ENCODE peak calls at places on chromosomes 7 and 10, in seven cellular contexts. Q, S, V, X, Y, T and J are unnamed samples.

GRCh38 chr10:71239131-71239915 is 27.0 kb downstream of the UNC5B start:
- DNase-seq in Q (no peak), T (no peak), X (no peak), S (no peak), Y (no peak), V (no peak), J (no peak)

GRCh38 chr10:18179901-18180300 is 39.7 kb downstream of the CACNB2 start:
- DNase-seq in T (no peak), X (no peak), Y (no peak), V (no peak), S (no peak), Q (no peak), J (no peak)

GRCh38 chr7:115037128-115037802 is 115.4 kb downstream of the MDFIC start:
- DNase-seq in Q (no peak), T (no peak), X (no peak), S (no peak), V (no peak), Y (no peak), J (no peak)

GRCh38 chr7:30327813-30328212 is 43.4 kb downstream of the ZNRF2 start:
- DNase-seq in V (no peak), X (no peak), T (no peak), Y (no peak), S (no peak), Q (no peak), J (no peak)

GRCh38 chr10:14468022-14468421 is 137.3 kb upstream of the FRMD4A start:
- DNase-seq in S (no peak), T (no peak), Q (no peak), Y (no peak), V (no peak), X (no peak), J (no peak)

GRCh38 chr7:36747251-36747968 is 23.1 kb upstream of the AOAH start:
- DNase-seq in T (no peak), V (no peak), S (no peak), X (no peak), Y (no peak), Q (no peak), J (no peak)

GRCh38 chr7:96636979-96637378 is 72.7 kb downstream of the SEM1 start:
- DNase-seq in Y (no peak), S (no peak), V (no peak), Q (no peak), T (no peak), X (no peak), J (no peak)

GRCh38 chr7:104272767-104273384 is 55.5 kb upstream of the LHFPL3 start:
- DNase-seq in Q (no peak), V (peak; percentile 36), S (peak; percentile 41), Y (peak; percentile 29), X (peak; percentile 26), T (peak; percentile 22), J (no peak)

GRCh38 chr10:52391927-52392602 is 78.0 kb downstream of the DKK1 start:
- DNase-seq in Q (no peak), X (no peak), V (no peak), Y (no peak), S (no peak), T (no peak), J (no peak)

GRCh38 chr10:93437946-93438795 is 44.0 kb downstream of the MYOF start:
- DNase-seq in V (no peak), Q (no peak), T (no peak), S (no peak), X (no peak), Y (no peak), J (no peak)

GRCh38 chr7:2231992-2232765 is 566 bp downstream of the MAD1L1 start:
- DNase-seq in X (no peak), V (peak; percentile 47), T (no peak), Q (no peak), S (peak; percentile 93), Y (peak; percentile 22), J (no peak)

GRCh38 chr7:46945328-46945727 is 636.6 kb downstream of the TNS3 start:
- DNase-seq in Q (no peak), Y (no peak), X (no peak), V (no peak), S (no peak), T (no peak), J (no peak)

GRCh38 chr7:231030-231857 is 38.9 kb downstream of the FAM20C start:
- DNase-seq in V (no peak), Q (no peak), S (peak; percentile 60), T (no peak), X (no peak), Y (no peak), J (no peak)

GRCh38 chr7:149224352-149224751 is 15.1 kb upstream of the ZNF212 start:
- DNase-seq in X (no peak), Q (no peak), S (no peak), Y (no peak), T (no peak), V (no peak), J (no peak)

GRCh38 chr10:80156216-80156615 is 23.7 kb downstream of the PLAC9 start:
- DNase-seq in Y (no peak), T (no peak), X (no peak), V (no peak), S (no peak), Q (no peak), J (no peak)

GRCh38 chr10:80153460-80153859 is 20.9 kb downstream of the PLAC9 start:
- DNase-seq in Q (no peak), V (no peak), X (no peak), S (no peak), T (no peak), Y (no peak), J (no peak)

GRCh38 chr10:80155696-80156215 is 23.2 kb downstream of the PLAC9 start:
- DNase-seq in V (no peak), Q (no peak), S (no peak), X (no peak), Y (no peak), T (no peak), J (no peak)

GRCh38 chr10:80154626-80154977 is 22.1 kb downstream of the PLAC9 start:
- DNase-seq in V (no peak), X (no peak), Q (no peak), T (no peak), Y (no peak), S (no peak), J (no peak)

DNA sequence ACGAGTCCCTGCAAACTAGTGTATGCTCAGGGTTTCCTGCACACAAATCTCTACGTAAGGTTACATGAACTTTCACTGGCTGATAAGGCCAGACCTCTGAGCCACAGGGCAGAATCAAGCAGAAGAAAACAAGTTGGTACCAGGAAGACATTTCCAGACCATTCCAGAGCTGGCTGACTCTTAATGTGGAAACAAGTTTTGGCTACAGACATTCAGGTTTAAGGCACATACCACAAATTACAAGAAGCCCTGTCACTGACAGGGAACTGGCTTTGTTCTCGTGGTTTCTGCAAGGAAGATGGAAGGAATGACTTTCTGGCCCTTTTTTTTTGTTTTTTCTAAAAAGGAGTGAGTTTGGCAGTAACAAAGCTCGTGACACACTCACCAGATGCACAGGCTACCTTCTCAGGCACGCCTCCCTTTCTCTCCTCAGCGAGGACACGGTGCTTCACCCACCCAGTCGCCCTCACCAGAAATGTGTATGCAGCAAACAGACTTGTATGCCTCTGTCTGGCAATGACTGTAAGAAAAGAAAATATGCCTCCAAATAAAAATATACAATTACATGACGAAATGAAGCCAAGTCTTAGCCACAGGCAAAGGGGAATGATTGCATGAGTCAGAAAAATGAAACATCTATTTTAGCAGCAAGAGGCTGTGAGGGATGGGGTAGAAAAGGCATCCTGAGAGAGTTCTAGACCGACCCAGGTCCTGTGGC is 22.6 kb downstream of the PLAC9 start:
- DNase-seq in T (no peak), Q (no peak), X (no peak), V (no peak), S (no peak), Y (no peak), J (no peak)
- TF ChIP-seq YY1 in T (no peak), Q (no peak), X (no peak), V (no peak), S (no peak), Y (no peak), J (no peak)

DNA sequence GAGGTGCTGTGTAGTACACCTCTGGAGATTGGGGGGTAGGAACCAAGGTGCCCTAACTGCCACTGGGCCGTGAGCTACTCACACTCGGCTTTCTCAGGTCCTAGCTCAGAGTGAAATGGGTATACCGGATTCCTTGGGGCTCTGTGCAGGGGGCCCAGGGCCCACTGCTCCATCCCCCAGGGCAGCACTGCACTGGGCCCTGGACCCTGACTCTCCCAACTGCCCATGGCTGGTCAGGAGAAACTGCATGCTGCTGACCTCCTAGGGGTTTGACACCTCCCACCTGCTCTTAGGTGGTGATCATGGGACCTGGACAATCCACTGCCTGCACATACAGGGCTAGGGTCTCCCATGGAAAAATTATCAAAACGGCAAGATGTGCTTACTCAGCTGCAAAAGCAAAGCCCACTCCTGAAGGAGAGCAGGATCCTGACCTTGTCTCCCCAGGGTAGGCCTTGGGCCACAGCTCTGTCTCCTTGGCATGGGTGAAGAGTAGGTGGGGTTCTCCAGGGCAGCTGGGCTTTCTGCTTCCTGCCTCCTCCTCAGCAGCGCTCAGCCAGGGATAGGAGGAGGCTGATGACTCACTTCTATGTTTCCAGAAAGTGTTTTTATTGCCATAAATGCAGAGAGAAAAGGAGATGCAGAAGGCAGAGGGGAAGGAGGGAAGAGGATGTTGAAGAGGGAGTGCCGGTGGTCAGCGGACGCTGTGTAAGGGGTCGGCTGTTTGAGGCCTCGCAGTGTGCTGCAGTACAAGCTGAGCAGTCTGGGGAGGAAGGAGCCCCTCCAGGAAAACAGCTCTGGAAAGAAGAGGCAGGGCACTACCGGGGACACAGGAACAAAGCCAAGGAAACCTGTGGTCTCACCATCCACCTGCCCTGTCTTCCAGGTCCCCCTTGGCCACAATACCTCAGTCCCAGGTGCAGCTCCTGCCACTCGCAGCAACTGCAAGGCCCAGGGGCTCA is 107.8 kb downstream of the ARHGAP22 start:
- DNase-seq in T (no peak), Y (no peak), S (no peak), Q (no peak), X (no peak), V (no peak), J (no peak)
- H3K9ac ChIP-seq in T (no peak overlapping the region), Y (peak overlapping the region; percentile 18), S (no peak overlapping the region), Q (no peak overlapping the region), X (no peak overlapping the region), V (no peak overlapping the region), J (no peak overlapping the region)

GRCh38 chr10:33196710-33197406 is 137.6 kb downstream of the NRP1 start:
- DNase-seq in S (no peak), V (peak; percentile 94), Q (no peak), Y (no peak), X (no peak), T (no peak), J (no peak)
- H3K4me3 ChIP-seq in S (no peak overlapping the region), V (peak overlapping the region; percentile 36), Q (no peak overlapping the region), Y (no peak overlapping the region), X (no peak overlapping the region), T (no peak overlapping the region), J (no peak overlapping the region)

DNA sequence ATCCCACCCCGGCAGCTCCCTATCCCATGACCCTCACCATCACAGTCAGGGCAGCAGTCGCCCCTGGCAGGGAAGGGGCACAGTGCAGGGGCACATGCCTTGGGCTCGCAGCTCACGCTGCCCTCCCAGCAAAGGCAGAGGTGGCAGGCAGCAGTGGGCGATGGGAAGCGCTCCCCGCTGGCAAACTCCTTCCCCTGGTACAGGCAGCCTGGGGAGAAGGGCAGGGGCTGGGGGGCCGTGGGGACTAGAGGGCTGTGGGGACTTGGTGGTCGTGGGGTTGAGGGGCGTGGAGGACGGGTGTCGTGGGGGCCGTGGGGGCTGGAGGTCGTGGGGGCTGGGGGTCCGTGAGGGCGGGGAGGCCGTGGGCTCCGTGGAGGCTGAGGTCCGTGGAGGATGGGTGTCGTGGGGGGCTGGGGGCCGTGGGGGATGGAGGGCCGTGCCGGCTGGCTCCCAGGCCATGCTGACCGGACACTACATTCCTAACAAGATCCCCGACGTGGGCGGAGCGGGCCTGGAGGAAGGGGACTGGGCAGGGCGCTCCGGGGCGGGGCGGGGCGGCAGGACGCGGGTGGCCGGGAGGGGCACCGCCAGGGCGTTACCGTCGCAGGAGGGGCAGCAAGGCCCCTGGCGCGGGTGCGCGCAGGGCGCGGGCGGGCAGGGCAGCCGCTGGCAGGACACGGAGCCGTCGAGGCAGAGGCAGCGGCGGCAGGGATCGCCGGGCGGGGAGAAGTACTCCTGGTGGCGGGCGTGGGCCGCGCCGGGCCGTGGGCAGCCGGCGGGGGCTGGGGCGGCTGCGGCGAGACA is 20.0 kb downstream of the KCP start:
- DNase-seq in Q (no peak), V (no peak), Y (no peak), X (no peak), T (no peak), S (peak; percentile 84), J (no peak)
- TF ChIP-seq YY1 in Q (no peak), V (no peak), Y (no peak), X (no peak), T (no peak), S (no peak), J (no peak)